ENCODE peak calls at places on chromosomes 2 and 18, in six cellular contexts. H is substantia nigra, N is lung, U is AG10803, T is hypothalamus, V is nucleus accumbens. M is an unnamed sample.

GRCh38 chr2:285506-285905 is 2.4 kb downstream of the ALKAL2 start:
- DNase-seq in H (no peak), N (no peak), U (peak; percentile 84), T (no peak), V (no peak), M (peak; percentile 74)

GRCh38 chr2:180622122-180622918 is 358.1 kb upstream of the UBE2E3 start:
- DNase-seq in H (no peak), N (no peak), U (peak; percentile 48), T (no peak), V (no peak), M (peak; percentile 90)

GRCh38 chr2:37985333-37985732 is 60.2 kb downstream of the RMDN2 start:
- DNase-seq in H (no peak), N (no peak), U (peak; percentile 75), T (no peak), V (no peak), M (peak; percentile 87)

GRCh38 chr2:3805120-3805519 is 101.7 kb downstream of the DCDC2C start:
- DNase-seq in H (no peak), N (no peak), U (no peak), T (no peak), V (no peak), M (no peak)

GRCh38 chr2:39468574-39469331 is 31.7 kb upstream of the MAP4K3 start:
- DNase-seq in H (no peak), N (no peak), U (peak; percentile 87), T (no peak), V (no peak), M (peak; percentile 29)

GRCh38 chr2:28210535-28210934 is 182.1 kb upstream of the FOSL2 start:
- DNase-seq in H (no peak), N (no peak), U (no peak), T (no peak), V (no peak), M (no peak)

GRCh38 chr2:121076501-121076820 is 208.5 kb downstream of the TFCP2L1 start:
- DNase-seq in H (no peak), N (no peak), U (no peak), T (no peak), V (no peak), M (no peak)

GRCh38 chr2:208671312-208671711 is 264.7 kb downstream of the PTH2R start:
- DNase-seq in H (no peak), N (no peak), U (no peak), T (no peak), V (no peak), M (no peak)

GRCh38 chr2:181169459-181169858 is 189.1 kb downstream of the UBE2E3 start:
- DNase-seq in H (no peak), N (no peak), U (no peak), T (no peak), V (no peak), M (no peak)

GRCh38 chr2:196233808-196234501 is 62.6 kb upstream of the STK17B start:
- DNase-seq in H (no peak), N (no peak), U (no peak), T (no peak), V (no peak), M (peak; percentile 36)

GRCh38 chr2:28413896-28414290 is 21.2 kb downstream of the FOSL2 start:
- DNase-seq in H (no peak), N (no peak), U (no peak), T (no peak), V (no peak), M (no peak)

GRCh38 chr18:58813090-58813489 is 51.6 kb upstream of the ZNF532 start:
- DNase-seq in H (no peak), N (no peak), U (no peak), T (no peak), V (no peak), M (no peak)

GRCh38 chr2:222671259-222672067 is at the start of gene MOGAT1:
- DNase-seq in H (peak; percentile 22), N (peak; percentile 38), U (no peak), T (peak; percentile 64), V (peak; percentile 20), M (no peak)

GRCh38 chr2:96502891-96503636 is 2.1 kb downstream of the NEURL3 start:
- DNase-seq in H (no peak), N (no peak), U (no peak), T (no peak), V (no peak), M (no peak)

GRCh38 chr2:6814312-6814711 is 51.4 kb downstream of the CMPK2 start:
- DNase-seq in H (no peak), N (no peak), U (no peak), T (no peak), V (no peak), M (no peak)

GRCh38 chr2:128716371-128716770 is 397.7 kb upstream of the HS6ST1 start:
- DNase-seq in H (no peak), N (no peak), U (no peak), T (no peak), V (no peak), M (no peak)

GRCh38 chr2:207792244-207792785 is 22.6 kb upstream of the FZD5 start:
- DNase-seq in H (no peak), N (no peak), U (peak; percentile 49), T (no peak), V (no peak), M (peak; percentile 71)

GRCh38 chr18:48663931-48664847 is 125.4 kb downstream of the CTIF start:
- DNase-seq in H (peak; percentile 49), N (peak; percentile 81), U (peak; percentile 42), T (peak; percentile 64), V (peak; percentile 61), M (peak; percentile 58)

GRCh38 chr2:212337036-212337435 is 201.6 kb downstream of the ERBB4 start:
- DNase-seq in H (no peak), N (no peak), U (no peak), T (no peak), V (no peak), M (no peak)

GRCh38 chr2:174682578-174683391 is 81.5 kb downstream of the CHRNA1 start:
- DNase-seq in H (peak; percentile 57), N (peak; percentile 50), U (peak; percentile 63), T (peak; percentile 65), V (peak; percentile 61), M (peak; percentile 61)

GRCh38 chr2:208062113-208062512 is 36.8 kb upstream of the PLEKHM3 start:
- DNase-seq in H (no peak), N (no peak), U (peak; percentile 35), T (no peak), V (no peak), M (peak; percentile 60)

GRCh38 chr2:202023198-202023903 is 10.3 kb upstream of the FZD7 start:
- DNase-seq in H (no peak), N (peak; percentile 74), U (no peak), T (no peak), V (no peak), M (no peak)

GRCh38 chr18:53984021-53984420 is 240.4 kb downstream of the MBD2 start:
- DNase-seq in H (no peak), N (no peak), U (peak; percentile 25), T (no peak), V (no peak), M (peak; percentile 31)